ENCODE peak calls at places on chromosomes 16 and 17, in seven cellular contexts. M, D, F, A, O, C and E are unnamed samples.

GRCh38 chr16:64290461-64290860 is 831.4 kb downstream of the CDH11 start:
- DNase-seq in M (no peak), D (no peak), F (no peak), A (no peak), O (no peak), C (peak; percentile 63), E (no peak)

GRCh38 chr16:3283525-3284447 is 495 bp downstream of the ZNF263 start:
- DNase-seq in M (no peak), D (no peak), F (no peak), A (peak; percentile 24), O (no peak), C (no peak), E (peak; percentile 73)

GRCh38 chr16:11093578-11094074 is 149.3 kb downstream of the CLEC16A start:
- DNase-seq in M (no peak), D (no peak), F (no peak), A (no peak), O (no peak), C (no peak), E (no peak)

GRCh38 chr17:27748360-27748825 is 51.9 kb downstream of the NOS2 start:
- DNase-seq in M (no peak), D (no peak), F (no peak), A (no peak), O (no peak), C (no peak), E (no peak)

GRCh38 chr16:12340151-12340733 is 363.7 kb downstream of the SNX29 start:
- DNase-seq in M (peak; percentile 6), D (no peak), F (peak; percentile 28), A (no peak), O (no peak), C (peak; percentile 83), E (no peak)

GRCh38 chr17:59914274-59914854 is 21.4 kb downstream of the RPS6KB1 start:
- DNase-seq in M (no peak), D (no peak), F (peak; percentile 4), A (no peak), O (no peak), C (peak; percentile 44), E (no peak)

GRCh38 chr17:57735707-57736106 is 9.4 kb downstream of the CCDC182 start:
- DNase-seq in M (no peak), D (no peak), F (peak; percentile 3), A (no peak), O (no peak), C (peak; percentile 16), E (no peak)

GRCh38 chr16:14249291-14250032 is 178.3 kb downstream of the MRTFB start:
- DNase-seq in M (peak; percentile 22), D (no peak), F (no peak), A (no peak), O (peak; percentile 10), C (peak; percentile 35), E (no peak)